ENCODE peak calls at places on chromosomes 16 and 17, in ten cellular contexts. E is lung; M is CD8-positive, alpha-beta T cell; T is choroid plexus epithelial cell; Q is effector memory CD4-positive, alpha-beta T cell; I is prostate gland; R is H7; A is HAP-1; U is lower leg skin; Z is dorsolateral prefrontal cortex. D is an unnamed sample.

GRCh38 chr16:20023190-20023589 is 50.5 kb downstream of the GPR139 start:
- DNase-seq in Z (no peak), A (no peak), E (no peak), R (no peak), U (no peak), M (no peak), I (no peak), T (peak), Q (no peak), D (no peak)

GRCh38 chr16:59259964-59260348 is 525.8 kb upstream of the GOT2 start:
- DNase-seq in R (no peak), I (no peak), T (no peak), M (no peak), Q (no peak), E (no peak), Z (no peak), U (no peak), A (no peak), D (no peak)

GRCh38 chr17:77286641-77287431 is 146.1 kb downstream of the SEC14L1 start:
- DNase-seq in Z (no peak), T (peak), I (peak), U (peak), Q (no peak), R (peak), A (no peak), M (no peak), E (peak), D (no peak)

GRCh38 chr16:21100447-21100846 is 50.2 kb downstream of the DNAH3 start:
- DNase-seq in M (no peak), U (no peak), T (peak), A (no peak), R (no peak), Q (no peak), E (no peak), Z (no peak), I (no peak), D (no peak)

GRCh38 chr17:54353789-54354525 is 531.2 kb downstream of the KIF2B start:
- DNase-seq in E (no peak), R (no peak), Z (no peak), A (no peak), I (no peak), Q (no peak), T (no peak), U (no peak), M (no peak), D (no peak)

GRCh38 chr16:86449377-86450095 is 60.8 kb upstream of the FOXF1 start:
- DNase-seq in R (no peak), Q (no peak), A (no peak), T (no peak), Z (no peak), E (no peak), M (no peak), I (no peak), U (no peak), D (no peak)

GRCh38 chr16:85172465-85173071 is 60.3 kb upstream of the CIBAR2 start:
- DNase-seq in U (no peak), M (no peak), E (no peak), A (peak), I (no peak), Z (no peak), R (peak), Q (no peak), T (no peak), D (no peak)

GRCh38 chr17:21303441-21304065 is 19.0 kb downstream of the MAP2K3 start:
- DNase-seq in I (no peak), Z (no peak), U (no peak), Q (no peak), E (no peak), M (no peak), R (peak), A (no peak), T (no peak), D (no peak)

GRCh38 chr17:40058151-40058784 is 4.1 kb upstream of the MED24 start:
- DNase-seq in E (no peak), U (no peak), R (no peak), I (no peak), Q (no peak), M (no peak), A (no peak), Z (no peak), T (peak), D (no peak)

GRCh38 chr17:50758524-50758923 is 8.8 kb downstream of the ANKRD40CL start:
- DNase-seq in R (no peak), Q (no peak), I (no peak), M (no peak), E (no peak), Z (no peak), A (no peak), T (no peak), U (no peak), D (no peak)

GRCh38 chr16:58551496-58551895 is 36.2 kb downstream of the SETD6 start:
- DNase-seq in E (no peak), I (no peak), T (peak), R (no peak), Q (no peak), Z (no peak), U (no peak), M (no peak), A (no peak), D (no peak)

GRCh38 chr17:8079291-8080207 is 8.0 kb downstream of the ALOX12B start:
- DNase-seq in T (peak), U (no peak), Z (peak), I (no peak), R (peak), E (peak), Q (peak), M (peak), A (peak), D (no peak)

GRCh38 chr17:57810740-57811632 is 38.9 kb downstream of the MRPS23 start:
- DNase-seq in Z (no peak), U (no peak), M (no peak), Q (no peak), R (peak), I (peak), A (no peak), E (no peak), T (peak), D (peak)

GRCh38 chr17:31320231-31320630 is 1.2 kb downstream of the EVI2A start:
- DNase-seq in U (no peak), M (no peak), I (no peak), R (no peak), A (no peak), Q (no peak), T (no peak), Z (no peak), E (no peak), D (no peak)

GRCh38 chr17:74870512-74870911 is 2.3 kb downstream of the FDXR start:
- DNase-seq in R (no peak), T (peak), I (no peak), Q (no peak), M (no peak), E (no peak), U (no peak), A (no peak), Z (no peak), D (no peak)

GRCh38 chr17:73261952-73262675 is 434 bp upstream of the CPSF4L start:
- DNase-seq in M (no peak), E (no peak), Z (peak), I (peak), T (peak), R (peak), A (peak), U (no peak), Q (no peak), D (no peak)
- H3K4me3 ChIP-seq in M (no peak), E (no peak), Z (peak), I (peak), T (no peak), R (no peak), A (no peak), U (no peak), Q (no peak), D (no peak)

GRCh38 chr17:3529817-3530741 is 27.5 kb downstream of the TRPV3 start:
- DNase-seq in R (peak), A (peak), Z (peak), M (no peak), U (peak), I (no peak), Q (no peak), T (peak), E (peak), D (no peak)
- H3K4me3 ChIP-seq in R (no peak), A (no peak), Z (peak), M (no peak), U (no peak), I (no peak), Q (no peak), T (peak), E (no peak), D (no peak)

GRCh38 chr16:25106567-25107465 is 4.7 kb upstream of the LCMT1 start:
- DNase-seq in U (peak), M (peak), Q (peak), E (peak), R (peak), A (no peak), Z (peak), I (peak), T (peak), D (no peak)
- H3K4me3 ChIP-seq in U (peak), M (peak), Q (peak), E (peak), R (peak), A (no peak), Z (peak), I (peak), T (peak), D (peak)

DNA sequence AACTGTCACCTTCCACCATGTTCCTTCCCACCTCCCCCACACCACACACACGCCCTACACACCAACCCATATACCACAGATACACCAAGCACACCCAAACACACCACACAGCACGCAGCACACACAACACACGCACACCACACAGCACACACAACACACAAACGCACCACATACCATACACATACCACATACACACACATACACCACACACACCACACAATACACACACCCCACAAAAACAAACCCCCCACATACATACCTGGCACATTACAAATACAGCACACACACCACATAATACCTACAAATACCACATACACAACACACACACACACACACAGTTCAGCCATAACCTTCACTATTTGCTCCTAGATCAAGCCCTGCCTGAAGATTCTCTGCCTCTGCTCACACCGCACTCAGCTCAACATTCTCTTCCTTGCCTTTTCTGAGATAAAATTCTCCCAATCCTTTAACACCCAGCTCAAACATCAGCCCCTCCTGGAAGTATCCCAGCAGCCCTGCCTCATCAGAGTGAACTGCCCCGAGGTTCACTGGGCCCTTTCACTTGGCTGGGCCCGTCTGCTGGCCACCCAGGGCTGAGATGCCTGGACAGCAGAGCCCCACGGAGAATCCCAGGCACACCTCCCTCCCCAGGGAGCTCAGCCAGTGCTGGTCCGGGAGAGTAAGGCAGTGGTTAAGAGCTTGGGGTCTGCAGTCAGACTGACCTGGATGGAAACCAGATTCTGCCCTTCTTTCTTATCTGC is 31.9 kb upstream of the CPNE2 start:
- DNase-seq in E (no peak), R (no peak), U (no peak), A (no peak), M (no peak), Q (no peak), I (no peak), T (peak), Z (no peak), D (no peak)
- H3K4me3 ChIP-seq in E (no peak), R (no peak), U (no peak), A (no peak), M (no peak), Q (no peak), I (no peak), T (no peak), Z (no peak), D (no peak)

GRCh38 chr17:44354582-44355309 is 8.9 kb downstream of the FAM171A2 start:
- DNase-seq in Z (no peak), T (no peak), R (peak), Q (no peak), I (no peak), U (no peak), M (peak), E (no peak), A (no peak), D (no peak)

GRCh38 chr17:44351464-44351863 is 6.4 kb downstream of the GRN start:
- DNase-seq in E (no peak), U (no peak), M (no peak), Q (no peak), A (no peak), Z (no peak), T (no peak), I (no peak), R (peak), D (no peak)

GRCh38 chr17:44353656-44354331 is 8.7 kb downstream of the GRN start:
- DNase-seq in R (peak), T (no peak), U (no peak), I (no peak), Q (no peak), Z (no peak), E (no peak), M (no peak), A (no peak), D (no peak)

GRCh38 chr17:44351961-44352921 is 7.1 kb downstream of the GRN start:
- DNase-seq in E (no peak), U (no peak), M (no peak), R (peak), T (no peak), Q (no peak), I (no peak), Z (no peak), A (no peak), D (no peak)

DNA sequence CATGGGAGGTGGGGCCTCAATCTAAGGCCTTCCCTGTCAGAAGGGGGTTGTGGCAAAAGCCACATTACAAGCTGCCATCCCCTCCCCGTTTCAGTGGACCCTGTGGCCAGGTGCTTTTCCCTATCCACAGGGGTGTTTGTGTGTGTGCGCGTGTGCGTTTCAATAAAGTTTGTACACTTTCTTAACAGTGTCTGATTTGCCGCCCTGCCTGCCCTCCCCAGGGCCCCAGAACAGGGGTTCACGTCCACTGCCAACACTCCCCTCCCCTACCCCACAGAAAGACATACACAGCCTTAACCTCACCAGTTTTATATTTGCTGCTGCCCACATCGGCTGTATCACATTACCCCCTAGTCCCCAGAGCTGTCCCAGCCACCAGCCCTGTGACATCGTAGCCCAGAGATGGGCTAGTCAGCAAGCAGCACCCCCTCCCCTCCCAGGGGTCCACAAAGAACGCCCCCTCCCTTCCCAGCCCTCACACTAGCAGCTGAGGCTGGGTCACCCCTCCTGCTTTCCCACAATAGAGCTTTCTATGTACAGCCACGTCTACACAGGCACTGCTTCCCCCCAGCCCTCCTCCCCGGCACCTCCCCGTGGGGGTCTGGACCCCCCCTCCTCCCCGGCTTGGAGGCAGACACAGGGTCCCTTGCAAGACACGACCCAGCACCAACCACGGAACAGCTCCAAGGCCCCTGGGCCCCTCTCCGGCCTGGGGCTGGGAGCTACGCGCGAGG is 8.0 kb downstream of the GRN start:
- DNase-seq in R (peak), I (no peak), M (no peak), E (no peak), U (no peak), Z (no peak), T (no peak), A (no peak), Q (no peak), D (no peak)
- H3K4me3 ChIP-seq in R (peak), I (peak), M (peak), E (no peak), U (no peak), Z (no peak), T (no peak), A (no peak), Q (no peak), D (no peak)

GRCh38 chr17:60601443-60602384 is 1.7 kb downstream of the PPM1D start:
- DNase-seq in Q (no peak), U (peak), R (peak), I (peak), M (no peak), Z (peak), A (peak), E (peak), T (peak), D (no peak)

GRCh38 chr17:60600490-60601431 is 768 bp downstream of the PPM1D start:
- DNase-seq in T (peak), U (peak), A (peak), I (peak), Q (peak), E (peak), M (no peak), R (peak), Z (peak), D (no peak)

GRCh38 chr17:60602385-60602742 is 2.4 kb downstream of the PPM1D start:
- DNase-seq in Z (no peak), E (no peak), U (no peak), Q (no peak), I (no peak), A (no peak), T (peak), M (no peak), R (no peak), D (no peak)

GRCh38 chr17:60604686-60605334 is 4.8 kb downstream of the PPM1D start:
- DNase-seq in A (no peak), Q (no peak), U (no peak), T (peak), R (no peak), Z (no peak), I (no peak), M (no peak), E (no peak), D (no peak)

GRCh38 chr17:60602871-60603270 is 2.9 kb downstream of the PPM1D start:
- DNase-seq in T (no peak), R (no peak), E (no peak), M (no peak), I (no peak), Z (no peak), A (no peak), U (no peak), Q (no peak), D (no peak)
- H3K4me3 ChIP-seq in T (peak), R (peak), E (no peak), M (no peak), I (peak), Z (peak), A (peak), U (no peak), Q (no peak), D (peak)

GRCh38 chr16:23025692-23026305 is 123.5 kb downstream of the USP31 start:
- DNase-seq in M (no peak), Q (no peak), U (no peak), A (no peak), T (no peak), R (no peak), Z (no peak), E (no peak), I (no peak), D (peak)

GRCh38 chr16:23026777-23027362 is 122.4 kb downstream of the USP31 start:
- DNase-seq in U (no peak), Q (no peak), A (peak), I (no peak), Z (no peak), R (peak), M (no peak), E (no peak), T (peak), D (no peak)

GRCh38 chr16:23020084-23020483 is 129.2 kb downstream of the USP31 start:
- DNase-seq in Z (no peak), A (no peak), E (no peak), U (no peak), I (no peak), T (no peak), M (no peak), R (no peak), Q (no peak), D (no peak)

GRCh38 chr16:23027386-23027785 is 121.9 kb downstream of the USP31 start:
- DNase-seq in T (no peak), E (no peak), A (no peak), Z (no peak), M (no peak), Q (no peak), U (no peak), R (no peak), I (no peak), D (no peak)

GRCh38 chr16:23024044-23024443 is 125.2 kb downstream of the USP31 start:
- DNase-seq in T (no peak), A (no peak), U (no peak), I (no peak), E (no peak), Z (no peak), R (no peak), M (no peak), Q (no peak), D (no peak)
- H3K4me3 ChIP-seq in T (no peak), A (no peak), U (no peak), I (no peak), E (no peak), Z (no peak), R (no peak), M (no peak), Q (no peak), D (no peak)

GRCh38 chr17:78361227-78361683 is 1.4 kb upstream of the SOCS3 start:
- DNase-seq in T (no peak), Z (no peak), R (no peak), U (no peak), A (no peak), M (no peak), I (no peak), E (no peak), Q (no peak), D (no peak)

GRCh38 chr17:78359936-78360370 is at the start of gene SOCS3:
- DNase-seq in E (peak), Q (peak), I (peak), R (peak), U (peak), T (peak), Z (peak), A (peak), M (peak), D (no peak)

GRCh38 chr17:78359216-78359935 is 501 bp downstream of the SOCS3 start:
- DNase-seq in I (no peak), T (peak), E (no peak), A (no peak), M (no peak), Z (no peak), U (no peak), Q (no peak), R (peak), D (no peak)

GRCh38 chr17:78362232-78362631 is 2.4 kb upstream of the SOCS3 start:
- DNase-seq in U (no peak), R (no peak), T (no peak), Q (no peak), I (no peak), A (no peak), M (no peak), Z (no peak), E (no peak), D (no peak)

GRCh38 chr17:78360371-78361226 is 722 bp upstream of the SOCS3 start:
- DNase-seq in M (peak), U (peak), A (peak), T (peak), Z (peak), I (peak), R (peak), E (peak), Q (peak), D (no peak)
- H3K4me3 ChIP-seq in M (peak), U (no peak), A (peak), T (peak), Z (peak), I (peak), R (peak), E (peak), Q (peak), D (peak)

DNA sequence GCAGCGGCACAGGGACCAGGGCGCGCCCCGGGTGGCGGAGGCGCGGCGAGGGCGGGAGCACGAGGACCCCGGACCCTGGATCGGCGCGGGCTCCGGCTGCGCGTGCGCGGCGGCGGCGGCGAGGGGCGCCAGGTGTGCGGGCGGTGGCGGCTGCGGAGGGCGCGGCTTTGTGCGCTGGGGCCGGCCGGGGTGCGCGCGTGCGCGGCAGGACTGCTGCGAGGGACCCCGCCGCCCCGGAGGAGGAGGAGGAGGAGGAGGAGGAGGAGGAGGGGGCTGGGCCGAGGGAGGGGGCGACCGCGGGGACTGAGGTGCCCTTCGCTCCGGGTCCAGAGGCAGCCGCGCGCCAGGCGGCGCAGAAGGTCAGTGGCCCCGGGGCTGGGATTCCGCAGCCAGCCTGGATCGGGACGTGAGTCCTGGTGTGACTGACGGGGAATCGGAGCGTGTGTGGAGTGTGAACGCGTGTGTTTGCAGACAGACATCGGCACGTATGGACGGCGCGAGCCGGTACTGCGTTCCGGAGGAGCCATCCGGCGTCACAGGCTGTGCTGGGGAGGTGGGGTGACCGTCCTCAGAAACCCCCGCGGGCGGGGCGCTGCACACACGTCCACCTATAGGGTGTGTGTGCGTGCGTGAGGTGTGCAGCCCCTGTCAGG is 19.5 kb upstream of the RAP1GAP2 start:
- DNase-seq in A (peak), I (no peak), Q (no peak), R (peak), M (no peak), Z (no peak), T (no peak), U (no peak), E (no peak), D (no peak)
- H3K4me3 ChIP-seq in A (peak), I (peak), Q (peak), R (peak), M (peak), Z (peak), T (no peak), U (no peak), E (no peak), D (no peak)

D was measured in BJ.